ENCODE peak calls at places on chromosomes 16 and 17, in four cellular contexts. T is stimulated activated CD4-positive, alpha-beta T cell treated with anti-CD3 and anti-CD28 coated beads, TNF-alpha, amount 100 ng/mL, for 24 hours; Z is astrocyte of the cerebellum; D is iPS DF 6.9. L is an unnamed sample.

GRCh38 chr17:32486091-32486700 is 597 bp upstream of the CDK5R1 start:
- DNase-seq in T (peak), Z (peak), D (no peak), L (no peak)

GRCh38 chr16:55257971-55258613 is 65.9 kb upstream of the IRX6 start:
- DNase-seq in T (peak), Z (peak), D (peak), L (no peak)

GRCh38 chr16:71255721-71256120 is 25.2 kb upstream of the HYDIN start:
- DNase-seq in T (no peak), Z (no peak), D (no peak), L (peak)

GRCh38 chr16:67040906-67041305 is 12.0 kb downstream of the CBFB start:
- DNase-seq in T (no peak), Z (peak), D (no peak), L (no peak)

GRCh38 chr16:4465977-4466779 is 8.2 kb downstream of the NMRAL1 start:
- DNase-seq in T (peak), Z (no peak), D (no peak), L (no peak)

GRCh38 chr16:19940195-19940594 is 55.5 kb upstream of the GPRC5B start:
- DNase-seq in T (no peak), Z (no peak), D (no peak), L (no peak)

GRCh38 chr17:47310186-47310733 is 13.5 kb upstream of the EFCAB13 start:
- DNase-seq in T (no peak), Z (no peak), D (no peak), L (no peak)

GRCh38 chr17:63772801-63773271 is 561 bp downstream of the CCDC47 start:
- DNase-seq in T (no peak), Z (peak), D (no peak), L (no peak)

GRCh38 chr16:20674684-20675487 is 22.6 kb downstream of the ACSM1 start:
- DNase-seq in T (no peak), Z (no peak), D (no peak), L (no peak)

GRCh38 chr17:29585080-29585751 is 4.2 kb downstream of the GIT1 start:
- DNase-seq in T (no peak), Z (no peak), D (no peak), L (no peak)

GRCh38 chr17:78313735-78314648 is 45.9 kb downstream of the SOCS3 start:
- DNase-seq in T (no peak), Z (no peak), D (no peak), L (no peak)

GRCh38 chr16:75116081-75116910 is at the start of gene LDHD:
- DNase-seq in T (no peak), Z (no peak), D (no peak), L (no peak)

GRCh38 chr16:17273142-17273561 is 197.6 kb downstream of the XYLT1 start:
- DNase-seq in T (peak), Z (peak), D (no peak), L (peak)

GRCh38 chr17:80943346-80944145 is 48.1 kb upstream of the CHMP6 start:
- DNase-seq in T (no peak), Z (no peak), D (no peak), L (no peak)

GRCh38 chr16:74726736-74727135 is 26.1 kb upstream of the MLKL start:
- DNase-seq in T (peak), Z (no peak), D (peak), L (no peak)